ENCODE peak calls at places on chromosomes 16 and 17, in seven cellular contexts. H is tibial artery; P is IMR-90; Q is progenitor cell of endocrine pancreas; D is HTR-8/SVneo; T is lung microvascular endothelial cell; J is stimulated activated CD4-positive, alpha-beta T cell treated with anti-CD3 and anti-CD28 coated beads, Interleukin-4, amount 100 ng/mL, for 1 hour. A is an unnamed sample.

GRCh38 chr17:83106036-83106577 is 26.7 kb downstream of the METRNL start:
- DNase-seq in H (no peak), P (no peak), Q (no peak), D (no peak), T (no peak), J (no peak), A (no peak)

GRCh38 chr16:31382485-31383161 is 10.5 kb upstream of the ITGAD start:
- DNase-seq in H (peak; percentile 51), P (peak; percentile 40), Q (peak; percentile 52), D (peak; percentile 82), T (peak; percentile 63), J (peak; percentile 61), A (peak; percentile 53)

GRCh38 chr16:54939537-54940278 is 9.0 kb downstream of the IRX5 start:
- DNase-seq in H (no peak), P (no peak), Q (no peak), D (no peak), T (no peak), J (no peak), A (no peak)

GRCh38 chr17:58165981-58166380 is 801 bp upstream of the OR4D2 start:
- DNase-seq in H (no peak), P (no peak), Q (no peak), D (no peak), T (no peak), J (no peak), A (no peak)

GRCh38 chr16:57699481-57699880 is 4.9 kb downstream of the DRC7 start:
- DNase-seq in H (no peak), P (no peak), Q (no peak), D (no peak), T (no peak), J (no peak), A (no peak)

GRCh38 chr16:29903579-29903978 is 3.3 kb downstream of the ASPHD1 start:
- DNase-seq in H (no peak), P (no peak), Q (no peak), D (no peak), T (no peak), J (no peak), A (no peak)

GRCh38 chr16:2686912-2687507 is 4.7 kb downstream of the KCTD5 start:
- DNase-seq in H (peak; percentile 59), P (no peak), Q (no peak), D (no peak), T (no peak), J (no peak), A (peak; percentile 86)

GRCh38 chr16:11056090-11056988 is 112.0 kb downstream of the CLEC16A start:
- DNase-seq in H (no peak), P (peak; percentile 48), Q (no peak), D (no peak), T (no peak), J (no peak), A (no peak)

GRCh38 chr17:76278268-76278908 is 13.2 kb downstream of the UBALD2 start:
- DNase-seq in H (no peak), P (no peak), Q (no peak), D (no peak), T (no peak), J (no peak), A (no peak)

GRCh38 chr16:20899503-20900298 is 457 bp downstream of the DCUN1D3 start:
- DNase-seq in H (peak; percentile 43), P (no peak), Q (peak; percentile 26), D (no peak), T (no peak), J (no peak), A (no peak)

GRCh38 chr16:72182976-72183375 is 11.0 kb upstream of the PMFBP1 start:
- DNase-seq in H (no peak), P (no peak), Q (no peak), D (no peak), T (no peak), J (no peak), A (no peak)

GRCh38 chr17:57915980-57916757 is 39.0 kb downstream of the CUEDC1 start:
- DNase-seq in H (no peak), P (peak; percentile 26), Q (peak; percentile 60), D (no peak), T (no peak), J (no peak), A (no peak)

GRCh38 chr16:53504161-53504663 is 1.2 kb upstream of the AKTIP start:
- DNase-seq in H (peak; percentile 71), P (peak; percentile 31), Q (peak; percentile 23), D (no peak), T (peak; percentile 79), J (peak; percentile 15), A (peak; percentile 19)

GRCh38 chr16:66135376-66135775 is 231.1 kb upstream of the CDH5 start:
- DNase-seq in H (peak; percentile 66), P (peak; percentile 25), Q (no peak), D (no peak), T (no peak), J (no peak), A (no peak)

GRCh38 chr17:40404003-40404402 is 13.7 kb downstream of the TOP2A start:
- DNase-seq in H (no peak), P (no peak), Q (no peak), D (no peak), T (no peak), J (no peak), A (no peak)

GRCh38 chr16:65116818-65117430 is 4.9 kb downstream of the CDH11 start:
- DNase-seq in H (no peak), P (peak; percentile 41), Q (no peak), D (no peak), T (no peak), J (no peak), A (no peak)

GRCh38 chr17:45227101-45227591 is 5.5 kb downstream of the FMNL1 start:
- DNase-seq in H (no peak), P (no peak), Q (no peak), D (no peak), T (no peak), J (no peak), A (peak; percentile 89)

GRCh38 chr17:83080641-83081560 is 1.5 kb downstream of the METRNL start:
- DNase-seq in H (no peak), P (peak; percentile 24), Q (no peak), D (no peak), T (peak; percentile 42), J (peak; percentile 54), A (no peak)

GRCh38 chr16:64679976-64680375 is 441.9 kb downstream of the CDH11 start:
- DNase-seq in H (no peak), P (no peak), Q (no peak), D (no peak), T (no peak), J (no peak), A (no peak)

A was measured in MM.1S.